ENCODE peak calls at places on chromosomes 1 and 21, in four cellular contexts. H, J, Y and Z are unnamed samples.

GRCh38 chr1:84691139-84691783 is 1.0 kb upstream of the SSX2IP start:
- DNase-seq in H (no peak), J (no peak), Y (peak), Z (no peak)

GRCh38 chr1:37862330-37862729 is 2.9 kb upstream of the MTF1 start:
- DNase-seq in H (no peak), J (no peak), Y (no peak), Z (no peak)

GRCh38 chr21:15586752-15587436 is 142.9 kb upstream of the USP25 start:
- DNase-seq in H (no peak), J (no peak), Y (no peak), Z (no peak)

GRCh38 chr21:37796011-37796410 is 120.2 kb downstream of the KCNJ6 start:
- DNase-seq in H (no peak), J (no peak), Y (no peak), Z (no peak)

GRCh38 chr1:199010492-199010891 is 371.7 kb downstream of the PTPRC start:
- DNase-seq in H (no peak), J (no peak), Y (peak), Z (no peak)

GRCh38 chr1:150976879-150977694 is 2.5 kb upstream of the CERS2 start:
- DNase-seq in H (peak), J (peak), Y (peak), Z (no peak)

GRCh38 chr1:38050397-38051141 is 4.0 kb upstream of the POU3F1 start:
- DNase-seq in H (no peak), J (no peak), Y (no peak), Z (no peak)

GRCh38 chr1:170267317-170267716 is 121.6 kb downstream of the NTMT2 start:
- DNase-seq in H (peak), J (no peak), Y (no peak), Z (peak)

GRCh38 chr1:172900359-172900997 is 150.3 kb downstream of the TNFSF18 start:
- DNase-seq in H (no peak), J (no peak), Y (no peak), Z (no peak)

GRCh38 chr1:212926364-212926757 is 24.0 kb upstream of the VASH2 start:
- DNase-seq in H (no peak), J (no peak), Y (no peak), Z (no peak)

GRCh38 chr1:32066489-32066873 is 6.3 kb upstream of the TMEM39B start:
- DNase-seq in H (peak), J (peak), Y (peak), Z (peak)

GRCh38 chr1:98903261-98903660 is 101.4 kb downstream of the PLPPR5 start:
- DNase-seq in H (peak), J (no peak), Y (no peak), Z (peak)

GRCh38 chr21:45003331-45004058 is 63.7 kb downstream of the SLX9 start:
- DNase-seq in H (peak), J (peak), Y (no peak), Z (no peak)

GRCh38 chr1:81172483-81172882 is 628.3 kb upstream of the ADGRL2 start:
- DNase-seq in H (no peak), J (no peak), Y (no peak), Z (no peak)

GRCh38 chr1:209513226-209513625 is 70.3 kb upstream of the CAMK1G start:
- DNase-seq in H (peak), J (no peak), Y (peak), Z (peak)

GRCh38 chr21:43854773-43855633 is 10.0 kb upstream of the AGPAT3 start:
- DNase-seq in H (no peak), J (peak), Y (peak), Z (no peak)

GRCh38 chr1:56648546-56648945 is 3.4 kb downstream of the PRKAA2 start:
- DNase-seq in H (no peak), J (no peak), Y (no peak), Z (no peak)

GRCh38 chr21:37829447-37829846 is 86.8 kb downstream of the KCNJ6 start:
- DNase-seq in H (peak), J (no peak), Y (no peak), Z (no peak)

GRCh38 chr1:40929145-40929544 is 50.4 kb upstream of the CTPS1 start:
- DNase-seq in H (no peak), J (no peak), Y (no peak), Z (peak)

GRCh38 chr1:21579788-21580187 is 70.6 kb downstream of the ALPL start:
- DNase-seq in H (no peak), J (no peak), Y (no peak), Z (peak)

GRCh38 chr1:205449750-205450443 is 5.9 kb downstream of the BLACAT1 start:
- DNase-seq in H (peak), J (no peak), Y (no peak), Z (peak)

GRCh38 chr1:45518910-45519309 is 2.8 kb downstream of the PRDX1 start:
- DNase-seq in H (no peak), J (no peak), Y (peak), Z (peak)

GRCh38 chr21:46385846-46386725 is 62.1 kb downstream of the PCNT start:
- DNase-seq in H (no peak), J (no peak), Y (no peak), Z (peak)

GRCh38 chr21:43025636-43026180 is 49.9 kb downstream of the CBS start:
- DNase-seq in H (peak), J (no peak), Y (no peak), Z (peak)

GRCh38 chr1:16498573-16499359 is 15.3 kb downstream of the RNU1-1 start:
- DNase-seq in H (peak), J (peak), Y (peak), Z (peak)

GRCh38 chr21:17416139-17416538 is 96.7 kb upstream of the CXADR start:
- DNase-seq in H (no peak), J (no peak), Y (no peak), Z (peak)

GRCh38 chr1:151059342-151060240 is at the start of gene CDC42SE1:
- DNase-seq in H (peak), J (peak), Y (peak), Z (peak)

GRCh38 chr21:45264919-45265515 is 22.7 kb downstream of the POFUT2 start:
- DNase-seq in H (no peak), J (peak), Y (no peak), Z (no peak)

GRCh38 chr1:229041946-229042345 is 229.0 kb upstream of the RAB4A start:
- DNase-seq in H (no peak), J (no peak), Y (no peak), Z (no peak)

GRCh38 chr1:234643850-234644134 is 33.8 kb upstream of the IRF2BP2 start:
- DNase-seq in H (no peak), J (no peak), Y (no peak), Z (no peak)

GRCh38 chr1:117645343-117645742 is 39.5 kb downstream of the TENT5C start:
- DNase-seq in H (no peak), J (no peak), Y (no peak), Z (no peak)

GRCh38 chr1:3669421-3669821 is 17.1 kb downstream of the TP73 start:
- DNase-seq in H (no peak), J (peak), Y (no peak), Z (no peak)

GRCh38 chr1:19670787-19671186 is 6.1 kb downstream of the HTR6 start:
- DNase-seq in H (no peak), J (no peak), Y (no peak), Z (no peak)

DNA sequence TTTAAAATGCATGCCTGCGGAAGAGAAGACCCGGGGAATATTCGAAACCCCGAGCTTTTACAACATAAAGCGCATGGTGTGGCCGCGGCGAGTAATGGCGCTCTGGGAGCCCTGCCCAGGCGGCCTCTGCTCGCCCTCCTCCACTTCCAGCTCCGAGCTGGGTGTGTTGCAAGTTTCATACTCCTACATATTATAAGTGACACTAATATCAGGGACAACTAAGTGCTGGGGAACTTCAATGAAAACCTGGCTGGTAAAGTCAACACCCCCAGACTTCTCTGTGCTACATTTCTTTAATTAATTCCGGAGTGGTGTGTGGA is 11.8 kb downstream of the SIM2 start:
- DNase-seq in H (no peak), J (no peak), Y (peak), Z (no peak)
- H3K4me3 ChIP-seq in H (no peak), J (no peak), Y (no peak), Z (no peak)

DNA sequence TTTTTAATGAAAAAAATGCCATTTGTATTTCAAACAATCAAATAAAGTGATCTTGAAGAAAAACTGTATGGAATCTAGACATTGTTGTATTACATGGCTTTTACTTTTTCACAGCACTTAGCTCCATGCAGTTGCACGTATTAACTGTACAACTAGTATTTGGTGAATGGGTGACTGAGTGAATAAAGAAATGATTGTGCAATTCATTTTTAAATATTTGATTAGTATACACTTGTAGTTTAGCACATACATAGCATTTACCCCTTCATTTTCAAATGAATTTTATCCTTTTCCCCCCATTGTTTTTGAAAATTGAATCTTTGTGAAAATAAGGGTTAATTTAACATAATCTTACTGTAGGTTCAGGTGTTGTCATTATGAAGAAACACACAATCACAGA is 54.5 kb upstream of the GPR25 start:
- DNase-seq in H (no peak), J (no peak), Y (no peak), Z (no peak)
- TF ChIP-seq CTCF in H (no peak), J (no peak), Y (no peak), Z (no peak)

DNA sequence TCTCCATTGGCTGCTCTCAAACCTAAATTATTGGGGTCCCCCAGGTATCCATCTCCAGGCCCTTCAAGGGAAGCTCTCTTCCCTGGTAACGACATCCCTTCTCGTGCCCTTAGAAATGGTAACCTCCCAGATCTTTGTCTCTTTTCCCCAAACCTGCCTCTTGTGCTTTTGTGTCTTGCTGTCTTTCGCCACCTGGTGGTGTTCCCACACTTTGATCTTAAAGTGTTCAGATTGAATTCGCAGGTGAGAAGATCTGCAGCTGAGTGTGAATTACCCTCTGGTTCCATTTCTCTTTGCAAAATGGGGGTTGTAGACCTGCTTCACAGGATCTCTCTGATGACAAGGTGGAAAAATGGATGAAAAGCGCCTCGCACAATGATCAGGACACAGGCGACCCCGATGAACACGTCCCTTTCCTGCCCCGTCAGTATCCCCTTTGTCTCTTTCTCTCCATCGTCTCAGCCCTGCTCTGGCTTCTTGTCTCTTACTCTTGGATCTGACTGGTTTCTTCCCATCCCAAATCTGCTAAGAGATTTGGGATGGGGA is 53.1 kb downstream of the DOP1B start:
- DNase-seq in H (peak), J (no peak), Y (peak), Z (peak)
- H3K4me3 ChIP-seq in H (no peak), J (no peak), Y (no peak), Z (no peak)

DNA sequence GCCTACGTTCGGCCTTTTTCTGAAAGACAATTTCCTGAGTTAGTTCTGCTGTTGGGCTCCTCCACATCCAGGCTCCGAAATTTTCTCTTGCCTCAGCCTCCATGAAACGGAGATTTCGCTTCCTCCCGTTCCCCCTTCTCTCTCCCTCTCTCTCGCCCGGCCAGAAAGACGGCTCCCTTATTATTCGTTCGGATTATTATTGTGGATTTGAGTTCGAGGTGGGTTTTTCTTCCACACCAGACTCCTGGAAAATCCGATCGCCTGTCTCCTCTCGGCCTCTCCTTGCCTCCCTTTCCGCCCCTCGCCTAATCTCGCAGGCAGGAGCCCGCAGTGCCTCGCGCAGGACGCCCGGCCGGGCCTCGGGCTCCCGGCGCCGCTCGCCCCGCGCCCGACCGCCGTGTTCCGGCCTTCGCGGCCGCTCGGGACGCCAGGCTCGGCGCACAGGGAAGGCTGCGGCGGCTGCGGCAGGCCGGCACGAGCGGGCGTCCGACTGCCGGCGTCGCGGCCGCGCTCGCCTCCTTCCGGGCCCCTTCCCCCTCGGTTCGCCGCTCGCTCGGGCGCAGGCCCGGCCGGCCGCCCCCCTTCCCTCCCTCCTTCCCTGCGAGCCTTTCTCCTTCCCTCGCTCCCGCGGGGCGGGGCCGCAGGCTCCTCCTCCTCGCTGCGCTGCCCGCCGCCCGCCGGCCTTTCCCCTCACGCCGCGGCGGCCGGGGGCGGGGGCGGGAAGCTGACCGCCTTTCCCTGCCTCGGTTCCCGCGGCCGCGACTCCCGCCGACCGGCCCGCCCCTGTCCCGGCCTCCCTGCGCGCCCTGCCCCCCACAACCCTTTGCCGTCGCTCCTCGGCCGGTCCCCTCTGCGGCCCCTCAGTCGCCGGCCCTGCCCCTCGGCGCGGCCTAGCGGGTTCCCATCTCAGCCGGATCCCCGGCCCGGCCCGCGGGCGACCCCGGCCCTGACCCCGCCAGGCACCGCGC is at the start of gene ARHGEF11:
- DNase-seq in H (peak), J (peak), Y (no peak), Z (peak)
- TF ChIP-seq CTCF in H (no peak), J (no peak), Y (no peak), Z (no peak)

DNA sequence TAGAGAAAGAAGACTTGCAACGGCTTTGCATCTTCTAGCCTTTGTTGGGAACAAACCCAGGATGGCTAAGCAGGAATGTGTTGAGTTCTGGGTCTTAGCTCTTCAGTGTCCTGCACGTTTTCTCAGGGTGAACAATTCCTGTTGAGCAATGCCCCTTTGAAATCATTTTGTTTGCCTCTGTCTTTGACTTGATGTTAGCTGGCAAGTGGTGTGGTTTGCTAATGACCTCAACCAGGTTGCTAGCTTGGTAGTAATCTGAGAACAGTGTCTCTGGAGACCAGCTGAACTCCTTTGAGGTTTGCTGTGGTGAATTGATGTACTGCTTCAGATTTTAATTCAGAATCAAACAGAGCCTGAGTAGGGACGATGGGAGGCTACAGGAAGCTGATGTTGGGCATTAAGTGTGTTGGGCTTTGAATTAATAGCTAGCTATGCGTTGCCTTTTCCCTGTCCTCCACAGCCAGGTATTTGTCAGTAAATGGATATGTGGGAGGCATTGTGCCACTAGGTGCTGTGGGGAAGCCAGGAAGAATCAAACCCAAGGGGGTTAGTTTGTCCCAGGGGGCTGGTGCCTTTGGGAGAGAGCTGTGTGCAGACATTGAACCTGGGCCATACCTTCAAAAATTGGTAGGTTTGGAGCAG is 23.3 kb upstream of the SRSF10 start:
- DNase-seq in H (peak), J (no peak), Y (peak), Z (peak)
- H3K4me3 ChIP-seq in H (no peak), J (no peak), Y (no peak), Z (no peak)

DNA sequence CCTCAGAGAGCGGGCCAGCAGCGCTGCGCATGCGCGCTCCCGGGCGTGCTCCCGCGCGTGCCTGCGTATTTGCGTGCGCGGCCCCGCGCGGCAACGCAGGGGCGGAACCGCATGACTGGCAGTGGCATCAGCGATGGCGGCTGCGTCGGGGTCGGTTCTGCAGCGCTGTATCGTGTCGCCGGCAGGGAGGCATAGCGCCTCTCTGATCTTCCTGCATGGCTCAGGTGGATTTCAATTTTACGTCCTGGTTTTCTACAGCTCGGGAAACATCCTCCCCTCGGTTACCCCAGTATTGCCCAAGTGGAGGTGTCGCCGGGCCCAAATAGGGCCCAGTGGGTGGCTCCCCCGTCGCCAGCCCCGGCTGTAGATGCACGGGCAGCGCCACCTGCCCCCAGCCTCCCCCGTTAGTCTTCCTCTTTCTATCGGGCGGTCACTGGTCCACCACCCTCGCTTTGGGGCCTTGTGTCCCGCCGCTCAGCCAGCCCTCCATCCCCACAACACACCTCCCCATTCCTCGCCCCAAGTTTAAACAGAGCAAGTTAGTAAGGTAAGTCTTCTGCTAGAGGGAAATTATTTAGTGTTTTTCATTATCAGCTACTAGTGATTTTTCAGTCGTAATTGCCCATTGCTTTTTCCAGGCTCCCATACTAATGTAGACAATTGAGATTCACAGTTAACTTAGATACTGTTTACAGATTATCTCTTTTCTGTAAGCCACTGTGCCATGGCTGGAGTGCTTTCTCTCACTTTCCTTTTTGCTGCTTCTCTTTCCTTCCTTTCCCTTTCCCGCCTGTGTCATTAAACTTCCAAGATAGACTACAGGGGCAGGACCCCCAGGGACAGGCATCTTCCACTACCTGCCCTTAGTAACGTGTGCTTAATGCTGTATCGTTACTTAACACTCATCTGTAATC is at the start of gene LYPLAL1:
- DNase-seq in H (peak), J (peak), Y (peak), Z (peak)
- TF ChIP-seq CTCF in H (no peak), J (no peak), Y (peak), Z (no peak)

GRCh38 chr21:23480591-23481270 is 2126.6 kb downstream of the MRPL39 start:
- DNase-seq in H (no peak), J (no peak), Y (no peak), Z (no peak)

GRCh38 chr21:23478381-23478780 is 2128.9 kb downstream of the MRPL39 start:
- DNase-seq in H (no peak), J (no peak), Y (no peak), Z (no peak)

GRCh38 chr21:23471877-23472276 is 2135.4 kb downstream of the MRPL39 start:
- DNase-seq in H (no peak), J (no peak), Y (no peak), Z (no peak)

GRCh38 chr21:23475518-23476189 is 2131.6 kb downstream of the MRPL39 start:
- DNase-seq in H (no peak), J (no peak), Y (no peak), Z (no peak)
- H3K4me3 ChIP-seq in H (no peak), J (no peak), Y (no peak), Z (no peak)

DNA sequence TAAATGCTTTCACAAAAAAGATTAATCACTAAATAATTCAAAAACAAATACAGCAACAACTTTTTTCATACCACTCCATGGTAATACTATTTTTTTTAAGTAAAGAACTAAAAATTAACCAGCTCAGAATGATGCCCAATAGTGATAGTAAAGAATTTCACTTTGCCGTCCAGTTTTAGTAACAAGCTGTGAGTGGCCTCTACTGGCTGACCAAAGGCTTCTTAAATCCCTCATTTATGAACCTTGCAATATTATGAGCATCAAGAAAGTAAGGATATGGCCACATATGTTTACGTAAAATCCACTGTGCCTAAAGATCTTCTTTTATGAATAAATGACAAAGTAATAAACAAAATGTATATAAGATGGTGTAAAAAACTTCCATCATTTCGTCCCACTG is 108.6 kb downstream of the GPATCH2 start:
- DNase-seq in H (no peak), J (no peak), Y (no peak), Z (peak)
- TF ChIP-seq CTCF in H (no peak), J (peak), Y (no peak), Z (peak)